ENCODE peak calls at places on chromosomes 13 and 19, in four cellular contexts. K, E, F and D are unnamed samples.

GRCh38 chr13:19984430-19985218 is 26.1 kb downstream of the ZMYM2 start:
- DNase-seq in K (peak), E (peak), F (peak), D (no peak)

GRCh38 chr13:27023385-27023784 is 148.2 kb downstream of the USP12 start:
- DNase-seq in K (no peak), E (no peak), F (no peak), D (no peak)

GRCh38 chr19:35124098-35125060 is 8.8 kb downstream of the FXYD3 start:
- DNase-seq in K (peak), E (peak), F (peak), D (no peak)

GRCh38 chr19:14135355-14135754 is 1.0 kb downstream of the ASF1B start:
- DNase-seq in K (no peak), E (no peak), F (no peak), D (no peak)

GRCh38 chr13:99312493-99312883 is 5.3 kb upstream of the GPR183 start:
- DNase-seq in K (no peak), E (peak), F (no peak), D (no peak)

GRCh38 chr19:1085676-1086442 is 9.3 kb downstream of the POLR2E start:
- DNase-seq in K (no peak), E (no peak), F (no peak), D (no peak)

GRCh38 chr13:41502021-41502420 is 44.7 kb downstream of the RGCC start:
- DNase-seq in K (no peak), E (no peak), F (no peak), D (no peak)

GRCh38 chr13:48144413-48145035 is 49.6 kb upstream of the MED4 start:
- DNase-seq in K (no peak), E (no peak), F (no peak), D (no peak)

GRCh38 chr13:107331359-107331758 is 763.4 kb upstream of the ARGLU1 start:
- DNase-seq in K (no peak), E (no peak), F (no peak), D (no peak)

GRCh38 chr13:31913459-31913858 is 118.1 kb upstream of the FRY start:
- DNase-seq in K (no peak), E (no peak), F (no peak), D (no peak)

GRCh38 chr19:11881151-11881800 is 6.3 kb upstream of the ZNF69 start:
- DNase-seq in K (peak), E (peak), F (peak), D (peak)

GRCh38 chr13:30725331-30726085 is 9.8 kb upstream of the ALOX5AP start:
- DNase-seq in K (no peak), E (no peak), F (no peak), D (no peak)

GRCh38 chr13:104310861-104311260 is 1244.6 kb upstream of the SLC10A2 start:
- DNase-seq in K (no peak), E (no peak), F (no peak), D (no peak)

GRCh38 chr19:43997631-43998290 is 5.0 kb upstream of the ZNF230 start:
- DNase-seq in K (no peak), E (no peak), F (no peak), D (no peak)

GRCh38 chr13:102440259-102440936 is 38.5 kb upstream of the FGF14 start:
- DNase-seq in K (no peak), E (no peak), F (peak), D (no peak)

GRCh38 chr19:3737487-3738205 is 23.8 kb downstream of the APBA3 start:
- DNase-seq in K (no peak), E (no peak), F (no peak), D (no peak)

GRCh38 chr19:2678043-2678671 is 24.3 kb downstream of the GNG7 start:
- DNase-seq in K (no peak), E (no peak), F (no peak), D (no peak)

GRCh38 chr19:47842941-47843340 is 16.1 kb upstream of the TPRX2 start:
- DNase-seq in K (no peak), E (no peak), F (no peak), D (no peak)

GRCh38 chr19:47094557-47095517 is 18.7 kb downstream of the ZC3H4 start:
- DNase-seq in K (no peak), E (no peak), F (no peak), D (no peak)

GRCh38 chr13:20588529-20589110 is 21.7 kb downstream of the IFT88 start:
- DNase-seq in K (no peak), E (no peak), F (no peak), D (no peak)

GRCh38 chr19:8371011-8371804 is 7.3 kb downstream of the ANGPTL4 start:
- DNase-seq in K (peak), E (peak), F (no peak), D (no peak)

GRCh38 chr19:15213715-15214381 is 13.1 kb upstream of the NOTCH3 start:
- DNase-seq in K (no peak), E (no peak), F (no peak), D (no peak)

GRCh38 chr19:35260694-35261304 is 8.0 kb upstream of the USF2 start:
- DNase-seq in K (no peak), E (no peak), F (no peak), D (no peak)

GRCh38 chr13:99415851-99416331 is 85.4 kb upstream of the TM9SF2 start:
- DNase-seq in K (no peak), E (no peak), F (no peak), D (no peak)

GRCh38 chr19:13905634-13906524 is at the start of the genes BRME1 and CC2D1A:
- DNase-seq in K (peak), E (peak), F (peak), D (peak)

DNA sequence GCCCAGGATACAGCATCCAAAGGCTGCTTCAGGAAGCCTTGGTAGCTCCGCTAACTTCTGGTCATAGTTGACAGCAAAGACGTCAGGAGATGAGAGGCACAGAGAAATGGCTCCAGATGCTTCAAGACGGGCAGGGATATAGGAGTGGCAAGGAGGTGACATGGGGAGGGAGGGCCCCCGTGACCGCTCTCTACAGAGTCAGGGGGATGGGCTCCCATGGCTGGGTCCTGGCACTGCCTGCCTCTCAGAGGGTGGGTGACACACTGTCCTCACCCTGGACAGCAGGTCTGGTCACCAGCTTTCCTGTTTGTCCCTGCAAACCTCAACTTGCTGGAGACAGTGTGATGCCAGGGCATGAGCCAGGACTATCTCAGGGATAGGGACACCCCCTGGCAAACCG is 10.3 kb upstream of the ZNF14 start:
- DNase-seq in K (no peak), E (peak), F (no peak), D (no peak)
- TF ChIP-seq YY1 in K (no peak), E (no peak), F (no peak), D (no peak)

DNA sequence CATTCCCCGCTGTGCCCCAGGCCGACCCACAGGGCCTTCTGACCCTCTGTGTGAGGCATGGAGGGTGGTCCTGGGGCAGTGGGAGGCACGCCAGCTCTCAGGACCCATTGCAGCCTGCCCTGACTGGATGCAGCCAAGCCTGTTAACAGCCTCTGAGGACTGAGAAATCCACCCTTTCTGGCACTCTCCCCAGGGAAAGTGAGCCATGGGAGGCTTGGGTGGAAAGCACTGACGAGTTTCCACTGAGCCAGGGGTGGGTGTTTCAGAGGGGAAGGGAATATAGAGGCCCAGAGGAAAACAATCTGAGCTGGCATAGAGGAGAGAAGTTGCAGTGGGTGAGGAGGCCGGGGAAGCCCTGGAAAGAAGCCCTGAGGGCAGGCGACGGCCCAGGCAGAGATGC is 30.6 kb upstream of the SLC7A10 start:
- DNase-seq in K (no peak), E (no peak), F (no peak), D (no peak)
- TF ChIP-seq EP300 in K (no peak), E (no peak), F (no peak), D (no peak)

GRCh38 chr13:112486386-112487126 is 101.4 kb downstream of the TUBGCP3 start:
- DNase-seq in K (no peak), E (no peak), F (no peak), D (peak)
- TF ChIP-seq TAF1 in K (no peak), E (no peak), F (no peak), D (no peak)

DNA sequence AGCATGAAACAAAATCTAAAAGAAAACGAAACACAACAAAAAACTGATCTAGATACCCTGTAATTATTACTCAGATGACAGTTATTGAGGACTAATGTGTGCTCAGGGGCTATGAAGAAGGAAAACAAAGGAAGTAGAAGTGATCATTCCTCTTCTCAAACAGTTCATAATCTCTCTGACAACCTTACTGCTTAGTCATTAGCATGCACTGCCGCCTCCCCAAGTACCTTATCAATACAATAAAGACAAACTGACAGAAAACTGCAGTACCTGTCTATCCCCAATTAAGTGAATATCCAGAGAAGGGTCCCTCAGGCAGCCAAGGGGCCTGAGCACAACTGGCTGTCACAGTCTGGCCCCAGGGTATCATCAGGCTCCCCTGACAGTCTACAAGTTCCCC is 22.0 kb upstream of the POU4F1 start:
- DNase-seq in K (no peak), E (no peak), F (no peak), D (no peak)
- TF ChIP-seq YY1 in K (no peak), E (no peak), F (no peak), D (no peak)

DNA sequence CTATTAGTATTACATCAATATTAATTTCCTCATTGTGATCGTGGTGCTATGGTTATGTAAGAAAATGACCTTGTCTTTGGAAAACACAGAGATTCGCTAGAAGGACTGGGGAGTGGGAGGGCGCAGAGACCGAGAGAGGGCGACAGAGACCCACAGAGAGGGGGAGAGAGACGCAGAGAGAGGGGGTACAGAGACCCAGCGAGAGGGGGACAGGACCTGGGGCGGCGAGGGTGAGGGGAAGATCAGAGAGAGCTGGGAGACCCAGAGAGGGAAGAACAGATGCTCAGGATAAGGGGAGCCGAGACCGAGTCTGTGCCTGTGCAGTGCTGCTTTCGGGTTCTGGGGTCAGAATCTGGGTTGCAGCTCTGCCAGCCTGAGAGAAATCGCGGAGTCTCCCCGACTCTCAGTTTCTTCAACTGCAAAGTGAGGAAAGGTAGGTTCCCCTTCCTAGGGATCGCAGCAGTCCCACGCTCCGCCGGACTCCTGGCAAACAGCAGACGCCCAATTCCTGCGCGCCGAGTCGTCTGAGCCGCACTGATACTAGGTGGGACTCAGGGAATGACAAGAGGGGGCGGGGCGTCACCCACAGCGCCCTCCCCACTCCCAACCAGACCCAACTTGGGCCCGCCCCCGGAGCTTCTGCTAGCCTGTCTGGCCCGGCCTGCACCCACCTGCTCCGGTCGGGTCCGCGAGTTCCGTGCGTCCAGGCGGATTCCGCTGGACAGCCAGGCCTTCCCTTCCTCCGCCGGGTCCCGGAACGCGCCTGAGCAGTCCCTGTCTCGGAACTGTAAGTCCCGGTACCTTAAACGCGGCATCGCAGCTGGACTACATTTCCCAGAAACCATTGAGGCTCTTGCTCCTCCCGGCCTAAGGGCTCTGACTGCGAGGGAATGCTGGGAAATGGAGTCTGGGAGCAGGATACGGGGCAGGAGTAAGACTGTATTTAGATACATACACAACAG is 15.3 kb downstream of the IZUMO2 start:
- DNase-seq in K (peak), E (peak), F (peak), D (no peak)
- TF ChIP-seq EP300 in K (no peak), E (no peak), F (no peak), D (no peak)

DNA sequence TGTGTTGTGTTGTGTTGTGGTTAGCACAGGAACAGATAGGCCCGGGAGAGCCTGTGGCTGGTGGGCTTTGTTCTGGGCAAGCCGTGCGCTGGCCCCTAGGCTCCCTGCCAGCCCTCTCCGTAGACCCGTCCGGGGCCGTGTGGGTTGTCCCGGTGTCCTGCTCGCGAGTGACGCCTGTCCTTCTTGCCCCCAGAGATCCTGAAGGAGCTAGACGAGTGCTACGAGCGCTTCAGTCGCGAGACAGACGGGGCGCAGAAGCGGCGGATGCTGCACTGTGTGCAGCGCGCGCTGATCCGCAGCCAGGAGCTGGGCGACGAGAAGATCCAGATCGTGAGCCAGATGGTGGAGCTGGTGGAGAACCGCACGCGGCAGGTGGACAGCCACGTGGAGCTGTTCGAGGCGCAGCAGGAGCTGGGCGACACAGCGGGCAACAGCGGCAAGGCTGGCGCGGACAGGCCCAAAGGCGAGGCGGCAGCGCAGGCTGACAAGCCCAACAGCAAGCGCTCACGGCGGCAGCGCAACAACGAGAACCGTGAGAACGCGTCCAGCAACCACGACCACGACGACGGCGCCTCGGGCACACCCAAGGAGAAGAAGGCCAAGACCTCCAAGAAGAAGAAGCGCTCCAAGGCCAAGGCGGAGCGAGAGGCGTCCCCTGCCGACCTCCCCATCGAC is 5.7 kb downstream of the ING1 start:
- DNase-seq in K (no peak), E (no peak), F (no peak), D (no peak)
- TF ChIP-seq TAF1 in K (no peak), E (no peak), F (no peak), D (no peak)

DNA sequence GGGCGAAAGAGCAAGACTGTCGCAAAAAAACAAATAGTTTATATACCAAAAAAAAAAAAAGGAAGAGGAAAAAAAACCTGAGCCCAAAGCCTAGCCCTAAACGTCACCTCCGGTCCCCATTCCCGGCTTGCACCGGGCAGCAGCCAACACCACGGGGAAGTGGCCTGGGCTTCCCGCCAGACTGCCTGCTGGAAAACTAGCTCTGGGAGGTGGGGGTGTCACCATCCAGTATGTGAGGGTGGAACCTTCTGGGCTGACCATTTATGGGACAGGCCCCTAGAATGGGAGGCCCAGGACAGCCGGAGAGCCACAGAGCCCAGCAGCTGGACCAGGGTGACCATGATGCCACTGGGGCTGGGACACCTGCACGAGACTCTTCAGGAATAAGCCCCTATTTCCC is 37.3 kb downstream of the IL12RB1 start:
- DNase-seq in K (no peak), E (no peak), F (no peak), D (no peak)
- TF ChIP-seq YY1 in K (no peak), E (no peak), F (no peak), D (no peak)

GRCh38 chr13:44207476-44207875 is 166.1 kb upstream of the SERP2 start:
- DNase-seq in K (no peak), E (no peak), F (no peak), D (no peak)

GRCh38 chr13:44211753-44212152 is 161.9 kb upstream of the SERP2 start:
- DNase-seq in K (no peak), E (no peak), F (no peak), D (no peak)

GRCh38 chr13:44210525-44210924 is 163.1 kb upstream of the SERP2 start:
- DNase-seq in K (no peak), E (no peak), F (no peak), D (no peak)

GRCh38 chr13:44212633-44213387 is 160.8 kb upstream of the SERP2 start:
- DNase-seq in K (no peak), E (no peak), F (no peak), D (no peak)

GRCh38 chr13:44211286-44211685 is 162.3 kb upstream of the SERP2 start:
- DNase-seq in K (no peak), E (no peak), F (no peak), D (no peak)
- TF ChIP-seq EP300 in K (no peak), E (no peak), F (no peak), D (no peak)

GRCh38 chr19:18090545-18091216 is 3.9 kb upstream of the IL12RB1 start:
- DNase-seq in K (no peak), E (no peak), F (no peak), D (no peak)
- TF ChIP-seq TAF1 in K (no peak), E (no peak), F (no peak), D (no peak)